ENCODE peak calls at places on chromosome 22, in nine cellular contexts. U is esophagus squamous epithelium, O is prostate gland, J is H54, L is adrenal gland, N is A549, P is IMR-90, F is uterus, M is spleen. C is an unnamed sample.
A peak's percentile ranks its signal among the peaks of the same experiment; 100 is the strongest.

GRCh38 chr22:32328306-32329201 is 29.1 kb upstream of the RFPL3 start:
- DNase-seq in O (no peak), U (no peak), N (no peak), J (no peak), P (no peak), M (no peak), F (no peak), L (no peak), C (no peak)

GRCh38 chr22:22830193-22830592 is 57.4 kb upstream of the IGLL5 start:
- DNase-seq in M (no peak), J (no peak), F (no peak), L (no peak), P (no peak), N (no peak), O (no peak), U (no peak), C (no peak)

GRCh38 chr22:41280854-41281253 is 5.1 kb downstream of the RANGAP1 start:
- DNase-seq in N (no peak), U (no peak), M (no peak), J (no peak), L (no peak), O (no peak), F (no peak), P (no peak), C (no peak)

GRCh38 chr22:48258108-48258705 is 1495.8 kb downstream of the TBC1D22A start:
- DNase-seq in J (no peak), P (no peak), N (no peak), L (no peak), U (no peak), F (no peak), O (no peak), M (peak; percentile 71), C (no peak)

GRCh38 chr22:35915477-35916013 is 113.1 kb downstream of the RBFOX2 start:
- DNase-seq in O (no peak), J (no peak), P (peak; percentile 66), F (no peak), N (no peak), M (no peak), L (no peak), U (no peak), C (no peak)

GRCh38 chr22:43152355-43153071 is 1.2 kb downstream of the TSPO start:
- DNase-seq in J (peak; percentile 65), O (peak; percentile 80), F (peak; percentile 60), M (peak; percentile 96), U (peak; percentile 31), P (peak; percentile 22), N (peak; percentile 55), L (peak; percentile 75), C (peak; percentile 76)

GRCh38 chr22:42957958-42958357 is 57.0 kb downstream of the PACSIN2 start:
- DNase-seq in O (no peak), P (no peak), N (no peak), M (no peak), J (no peak), F (no peak), L (peak; percentile 63), U (no peak), C (no peak)

GRCh38 chr22:43109921-43110443 is 568 bp upstream of the BIK start:
- DNase-seq in L (no peak), U (no peak), N (no peak), P (no peak), O (no peak), J (no peak), F (no peak), M (no peak), C (no peak)

DNA sequence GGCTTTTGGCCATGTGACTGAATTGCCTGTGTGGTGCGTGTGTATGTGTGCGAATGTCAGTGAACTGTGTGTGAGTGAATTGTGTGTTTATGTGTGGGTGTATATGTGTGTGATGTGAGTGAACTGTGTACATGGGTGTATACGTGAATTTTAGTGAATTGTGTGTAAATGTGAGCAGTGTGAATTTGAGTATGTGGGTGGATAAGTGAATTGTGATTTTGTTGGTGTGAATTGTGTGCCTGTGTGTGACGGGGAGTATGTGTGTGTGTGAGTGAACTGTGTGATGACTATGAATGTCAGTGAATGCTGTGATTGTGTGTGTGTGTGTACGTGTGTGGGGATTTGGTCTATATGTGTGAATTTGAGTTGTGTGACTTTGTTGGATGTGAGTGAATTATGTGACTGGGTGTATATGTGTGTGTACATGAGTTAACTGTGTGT is 3.5 kb downstream of the DDTL start:
- DNase-seq in J (no peak), O (no peak), N (no peak), U (no peak), P (no peak), M (no peak), L (no peak), F (no peak), C (no peak)
- TF ChIP-seq POLR2A in J (no peak), O (no peak), N (no peak), U (no peak), P (no peak), M (no peak), L (no peak), F (no peak), C (no peak)

DNA sequence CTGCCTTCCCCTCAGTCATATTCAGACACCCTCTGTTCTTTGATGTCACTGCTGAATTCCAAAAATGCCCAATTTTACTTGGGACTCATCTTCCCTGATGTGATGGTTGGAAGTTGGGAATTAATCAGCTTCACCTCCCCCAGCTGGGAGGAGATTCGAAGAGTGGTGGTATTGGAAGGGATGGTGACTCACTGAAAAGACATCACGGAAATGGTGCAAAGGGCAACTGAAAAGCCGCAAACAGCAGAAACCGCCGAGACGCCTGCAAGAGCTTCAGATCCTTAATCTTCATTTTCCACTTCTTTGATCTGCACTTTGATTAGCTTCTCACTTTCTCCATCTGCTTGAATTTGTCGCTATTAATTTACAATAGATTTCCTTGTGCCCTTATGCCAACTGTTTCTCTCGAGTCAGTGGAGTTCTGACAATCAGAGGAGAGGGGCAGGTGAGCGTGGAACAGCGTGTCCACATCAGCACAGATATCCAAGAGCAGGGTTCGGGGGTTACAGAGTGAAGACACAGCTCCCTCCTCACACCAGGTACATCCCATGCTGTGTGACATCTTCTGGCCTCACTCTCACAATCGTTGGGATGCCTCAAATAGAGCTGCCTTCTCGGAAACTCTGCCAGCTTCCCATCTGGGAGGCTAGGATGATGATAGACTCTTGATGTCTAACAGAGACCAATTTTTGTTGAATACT is 325.4 kb downstream of the BRD1 start:
- DNase-seq in L (no peak), N (peak; percentile 53), M (no peak), U (no peak), P (no peak), F (no peak), O (no peak), J (peak; percentile 70), C (no peak)
- TF ChIP-seq POLR2A in L (no peak), N (no peak), M (no peak), U (no peak), P (no peak), F (no peak), O (no peak), J (no peak), C (no peak)

DNA sequence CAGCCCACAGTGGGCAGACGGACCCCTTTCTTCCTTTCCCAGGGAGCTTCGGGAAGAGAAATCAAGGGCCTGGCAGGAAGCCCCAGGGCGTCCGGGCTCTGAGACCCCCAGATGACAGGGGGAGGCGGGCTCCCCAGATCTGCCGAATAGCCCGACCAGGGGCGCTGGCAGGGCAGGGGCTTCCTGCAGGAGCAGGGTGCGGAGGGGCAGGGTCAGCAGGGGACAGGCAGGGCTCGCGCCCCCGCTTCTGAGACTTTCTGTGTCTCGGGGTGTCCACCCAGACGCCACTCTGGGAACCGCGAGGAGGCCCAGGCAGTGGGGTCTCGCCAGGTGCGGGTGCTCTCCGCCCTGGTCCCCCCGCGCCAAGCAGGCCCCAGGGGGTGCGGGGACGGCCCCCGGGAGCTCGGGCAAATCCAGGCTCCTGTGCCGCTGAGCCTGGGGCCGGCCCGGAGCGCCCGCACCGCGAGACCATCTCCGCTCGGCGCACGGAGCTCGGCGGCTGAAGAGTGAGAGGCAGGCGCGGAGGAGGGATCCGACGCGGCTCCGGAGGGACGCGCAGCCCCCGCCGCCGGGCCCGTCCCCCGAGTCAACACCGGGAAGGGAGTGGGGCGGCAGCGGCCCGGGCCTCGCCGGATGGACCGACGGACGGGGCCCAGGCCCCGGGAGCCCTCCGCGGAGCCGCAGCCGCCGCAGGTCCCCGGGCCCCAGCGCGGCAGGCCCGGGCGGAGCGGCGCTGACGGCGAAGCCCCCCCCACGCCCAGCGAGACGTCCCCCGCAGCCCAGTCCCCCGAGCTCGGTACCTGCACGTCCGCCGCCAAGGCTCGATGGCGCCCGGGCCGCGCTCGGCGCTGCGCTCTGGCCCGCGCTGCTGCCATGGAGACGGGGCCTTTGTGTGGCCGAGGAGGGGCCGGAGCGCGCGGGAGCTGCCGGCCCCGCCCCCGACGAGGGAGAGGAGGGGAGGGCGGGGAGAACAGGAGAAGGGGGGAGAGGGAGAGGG is at the start of gene PLXNB2:
- DNase-seq in M (no peak), N (peak; percentile 77), L (peak; percentile 85), P (peak; percentile 80), J (no peak), F (peak; percentile 83), U (no peak), O (peak; percentile 82), C (peak; percentile 84)
- TF ChIP-seq POLR2A in M (no peak), N (peak; percentile 53), L (peak; percentile 45), P (peak; percentile 69), J (peak; percentile 73), F (peak; percentile 72), U (no peak), O (peak; percentile 87), C (peak; percentile 40)

GRCh38 chr22:46915978-46916730 is 153.7 kb downstream of the TBC1D22A start:
- DNase-seq in O (no peak), P (no peak), M (no peak), L (no peak), J (no peak), U (no peak), F (no peak), N (no peak), C (no peak)

GRCh38 chr22:46918197-46918596 is 155.7 kb downstream of the TBC1D22A start:
- DNase-seq in J (no peak), O (no peak), F (no peak), L (no peak), M (no peak), N (no peak), U (no peak), P (no peak), C (no peak)

GRCh38 chr22:46917702-46918101 is 155.3 kb downstream of the TBC1D22A start:
- DNase-seq in J (no peak), U (no peak), N (no peak), L (no peak), F (no peak), O (no peak), P (no peak), M (no peak), C (no peak)

GRCh38 chr22:46914916-46915894 is 152.8 kb downstream of the TBC1D22A start:
- DNase-seq in N (no peak), J (no peak), P (no peak), L (no peak), O (no peak), M (no peak), F (no peak), U (no peak), C (no peak)

DNA sequence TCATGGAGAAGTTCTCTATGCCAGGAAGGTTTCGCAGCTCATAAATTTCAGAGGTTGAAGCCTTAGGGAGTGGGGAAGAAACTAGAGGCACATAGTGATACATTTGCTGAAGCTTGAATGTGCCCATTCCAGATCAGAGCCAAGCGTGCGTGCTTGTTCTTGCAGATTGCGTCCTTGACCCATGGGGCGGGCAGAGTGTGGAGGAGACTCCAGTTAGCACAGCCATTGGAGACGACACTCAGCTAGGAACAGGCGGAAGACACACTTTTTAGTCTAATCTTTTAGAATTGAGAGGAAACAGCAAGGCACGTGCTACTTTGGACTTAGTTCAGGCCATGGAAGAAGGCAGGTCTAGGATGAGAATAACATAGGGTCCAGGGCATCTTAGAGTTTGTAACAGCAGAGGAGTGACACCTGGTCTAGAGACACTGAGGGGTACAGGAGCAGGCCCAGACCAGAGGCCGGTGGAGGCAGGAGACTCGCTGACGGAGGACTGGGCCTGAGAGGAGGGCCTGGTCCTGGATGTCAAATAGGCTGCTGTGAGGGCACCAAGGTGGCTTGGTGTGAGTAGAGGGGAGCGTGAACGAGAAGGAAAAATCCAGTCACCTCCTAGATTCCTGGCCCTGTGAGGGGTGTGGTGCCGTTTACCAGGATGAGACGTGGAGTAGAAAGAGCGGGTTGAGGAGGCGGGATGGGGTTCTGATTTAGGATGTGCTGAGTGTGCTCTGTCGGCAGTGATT is 154.6 kb downstream of the TBC1D22A start:
- DNase-seq in N (no peak), O (no peak), M (no peak), F (no peak), U (no peak), P (no peak), L (no peak), J (no peak), C (no peak)
- TF ChIP-seq POLR2A in N (no peak), O (no peak), M (no peak), F (no peak), U (no peak), P (no peak), L (no peak), J (no peak), C (no peak)

C was measured in right lobe of liver.